ENCODE peak calls at places on chromosomes 12 and 14, in ten cellular contexts. O, C, L, Z, G, F, M, I, H and S are unnamed samples. For H3K27me3, the result is how much of the 10 kb centered on the place peaks cover.

GRCh38 chr12:91216871-91217270 is 34.3 kb upstream of the DCN start:
- DNase-seq in C (no peak), M (no peak), H (peak), I (no peak), F (no peak), O (no peak), L (no peak), Z (no peak), G (no peak), S (no peak)

GRCh38 chr14:93330609-93331000 is 2.2 kb downstream of the BTBD7 start:
- DNase-seq in C (no peak), Z (no peak), L (no peak), F (no peak), M (no peak), H (no peak), G (no peak), I (no peak), O (no peak), S (no peak)

GRCh38 chr14:66378712-66379111 is 107.5 kb upstream of the CCDC196 start:
- DNase-seq in F (no peak), I (no peak), L (no peak), M (no peak), C (no peak), O (no peak), Z (no peak), G (no peak), H (no peak), S (no peak)

GRCh38 chr12:85036241-85036707 is at the start of the genes LRRIQ1 and TSPAN19:
- DNase-seq in F (peak), H (peak), C (peak), I (peak), Z (peak), G (no peak), L (peak), O (peak), M (no peak), S (peak)

GRCh38 chr14:85565862-85566296 is 35.9 kb downstream of the FLRT2 start:
- DNase-seq in Z (no peak), F (no peak), G (no peak), I (no peak), L (no peak), C (peak), M (no peak), H (peak), O (no peak), S (no peak)

GRCh38 chr12:47361389-47362031 is 281.8 kb upstream of the AMIGO2 start:
- DNase-seq in O (peak), H (no peak), G (peak), M (peak), I (no peak), F (peak), Z (no peak), C (no peak), L (no peak), S (no peak)

GRCh38 chr12:84842406-84843013 is 70.1 kb downstream of the SLC6A15 start:
- DNase-seq in I (no peak), F (no peak), O (no peak), H (peak), C (peak), M (no peak), G (no peak), L (no peak), Z (peak), S (no peak)

GRCh38 chr12:64824500-64825142 is at the start of gene TBC1D30:
- DNase-seq in M (no peak), I (no peak), G (no peak), C (peak), O (peak), Z (no peak), L (peak), F (no peak), H (peak), S (peak)

GRCh38 chr14:101400815-101401214 is 160.5 kb upstream of the DIO3 start:
- DNase-seq in I (no peak), C (peak), L (no peak), Z (no peak), M (no peak), G (no peak), F (no peak), O (no peak), H (peak), S (no peak)

GRCh38 chr12:109678732-109679131 is 34.9 kb upstream of the FAM222A start:
- DNase-seq in H (no peak), G (no peak), M (no peak), I (no peak), O (peak), C (no peak), Z (no peak), L (no peak), F (no peak), S (no peak)

GRCh38 chr12:110244829-110245228 is 36.2 kb upstream of the ATP2A2 start:
- DNase-seq in Z (no peak), O (peak), G (no peak), M (no peak), L (no peak), C (no peak), I (peak), H (no peak), F (no peak), S (no peak)

GRCh38 chr12:105820407-105821140 is 318.2 kb downstream of the NUAK1 start:
- DNase-seq in C (peak), H (peak), I (no peak), O (no peak), F (no peak), M (no peak), L (no peak), Z (no peak), G (no peak), S (no peak)

GRCh38 chr14:26595922-26596721 is 1.7 kb downstream of the NOVA1 start:
- DNase-seq in C (peak), M (no peak), O (no peak), G (no peak), I (no peak), H (no peak), L (no peak), F (no peak), Z (no peak), S (no peak)

GRCh38 chr12:63041601-63042000 is 106.7 kb upstream of the PPM1H start:
- DNase-seq in L (no peak), C (no peak), I (no peak), F (no peak), O (no peak), M (no peak), Z (no peak), G (no peak), H (no peak), S (no peak)

GRCh38 chr12:47079365-47079893 is at the start of gene PCED1B:
- DNase-seq in F (peak), H (peak), C (peak), M (peak), G (peak), I (peak), Z (no peak), O (peak), L (peak), S (peak)

GRCh38 chr12:12158858-12159257 is 88.1 kb downstream of the BCL2L14 start:
- DNase-seq in G (no peak), Z (no peak), C (peak), I (peak), H (no peak), O (peak), L (no peak), M (no peak), F (no peak), S (no peak)

GRCh38 chr14:97931273-97931672 is 1134.1 kb downstream of the VRK1 start:
- DNase-seq in M (no peak), G (no peak), H (no peak), I (no peak), C (no peak), Z (no peak), F (no peak), O (no peak), L (no peak), S (no peak)

GRCh38 chr12:54280401-54281260 is at the start of gene HNRNPA1:
- DNase-seq in G (peak), F (peak), I (peak), M (peak), O (peak), L (peak), H (peak), Z (peak), C (peak), S (peak)

GRCh38 chr12:107417004-107417403 is 268.6 kb upstream of the PWP1 start:
- DNase-seq in F (no peak), Z (no peak), H (no peak), M (no peak), C (no peak), I (no peak), O (no peak), G (no peak), L (no peak), S (no peak)

GRCh38 chr12:14961466-14962155 is at the start of gene ARHGDIB:
- DNase-seq in H (no peak), Z (no peak), M (peak), G (peak), F (peak), O (no peak), L (no peak), C (peak), I (peak), S (peak)

GRCh38 chr14:59306775-59307174 is 118.3 kb downstream of the DAAM1 start:
- DNase-seq in C (peak), L (no peak), H (peak), Z (no peak), G (no peak), F (no peak), M (no peak), I (no peak), O (no peak), S (no peak)

GRCh38 chr12:115639667-115640012 is 637.9 kb downstream of the MED13L start:
- DNase-seq in L (no peak), I (no peak), Z (no peak), O (no peak), H (no peak), G (no peak), C (no peak), F (no peak), M (no peak), S (no peak)

GRCh38 chr12:117093918-117094630 is 5.1 kb downstream of the TESC start:
- DNase-seq in G (no peak), F (no peak), O (no peak), C (no peak), I (no peak), Z (no peak), H (no peak), M (no peak), L (no peak), S (peak)

GRCh38 chr12:117097159-117097558 is 2.1 kb downstream of the TESC start:
- DNase-seq in C (no peak), I (no peak), G (no peak), Z (no peak), L (peak), M (no peak), F (no peak), O (no peak), H (no peak), S (peak)

GRCh38 chr12:117098361-117099217 is 627 bp downstream of the TESC start:
- DNase-seq in L (peak), M (peak), C (no peak), Z (no peak), O (peak), G (peak), I (no peak), F (no peak), H (no peak), S (peak)

GRCh38 chr12:117098071-117098360 is 1.2 kb downstream of the TESC start:
- DNase-seq in Z (no peak), O (no peak), I (no peak), H (no peak), G (no peak), F (no peak), L (peak), M (no peak), C (no peak), S (no peak)

DNA sequence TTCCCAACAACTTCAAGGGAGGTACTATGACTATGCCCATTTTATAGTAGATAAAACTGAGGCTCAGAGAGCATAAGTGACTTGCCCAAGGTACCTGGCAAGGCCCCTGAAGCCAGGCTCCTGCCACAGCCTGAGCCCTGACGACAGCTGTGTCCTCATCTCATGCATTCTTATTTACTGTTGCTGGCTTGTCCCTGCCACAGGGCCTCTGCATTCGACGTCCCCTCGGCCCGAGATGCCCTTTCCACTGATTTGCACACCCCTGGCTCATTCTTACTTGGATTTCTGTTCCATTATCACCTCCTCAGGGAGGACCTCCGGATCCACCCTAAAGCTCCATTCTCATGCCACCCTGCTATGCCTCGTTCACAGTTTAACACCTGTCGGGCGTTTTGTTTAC is 2.6 kb downstream of the TESC start:
- DNase-seq in I (no peak), H (no peak), G (no peak), Z (no peak), L (no peak), M (no peak), O (peak), F (no peak), C (no peak), S (peak)
- H3K27me3 ChIP-seq in I (under half), H (half or more), G (under half), Z (under half), L (under half), M (under half), O (under half), F (under half), C (under half), S (under half)

GRCh38 chr12:124317400-124317799 is 22.5 kb downstream of the RFLNA start:
- DNase-seq in G (no peak), O (peak), I (no peak), F (no peak), C (no peak), Z (no peak), H (no peak), L (no peak), M (no peak), S (no peak)
- H3K4me3 ChIP-seq in G (no peak), O (no peak), I (no peak), F (no peak), C (no peak), Z (no peak), H (no peak), L (no peak), M (no peak), S (no peak)

GRCh38 chr12:52050116-52050770 is 999 bp upstream of the NR4A1 start:
- DNase-seq in M (no peak), H (peak), F (no peak), C (peak), O (peak), L (no peak), I (no peak), Z (no peak), G (no peak), S (no peak)
- H3K27ac ChIP-seq in M (peak), H (peak), F (peak), C (peak), O (no peak), L (peak), I (peak), Z (peak), G (peak), S (peak)

GRCh38 chr14:96105921-96106441 is 66.8 kb downstream of the C14orf132 start:
- DNase-seq in H (no peak), L (no peak), Z (no peak), M (no peak), I (no peak), F (no peak), O (no peak), C (no peak), G (no peak), S (no peak)
- H3K27me3 ChIP-seq in H (under half), L (under half), Z (under half), M (under half), I (half or more), F (under half), O (under half), C (under half), G (under half), S (under half)

DNA sequence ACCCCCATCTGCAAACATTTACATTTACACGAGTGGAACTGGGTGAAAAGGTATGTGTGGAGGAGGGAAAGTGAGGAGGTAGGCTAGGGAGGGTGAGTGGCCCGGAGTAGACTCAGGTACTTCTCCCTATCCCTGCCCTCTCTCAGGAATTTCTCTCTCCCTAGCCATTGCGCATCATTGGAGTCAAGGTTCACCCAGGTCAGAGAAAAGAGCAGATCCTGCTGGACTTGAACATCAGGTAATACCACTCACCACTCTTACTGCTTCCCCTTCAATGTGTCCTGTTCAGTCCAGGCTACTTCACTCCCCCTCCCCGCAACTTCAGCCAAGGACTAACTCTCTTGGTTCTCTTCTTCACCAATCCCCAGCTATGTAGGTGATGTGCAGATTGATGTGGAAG is 2.8 kb downstream of the ESYT1 start:
- DNase-seq in F (no peak), I (no peak), M (no peak), Z (no peak), H (no peak), L (no peak), O (no peak), G (no peak), C (no peak), S (no peak)
- H3K4me3 ChIP-seq in F (peak), I (no peak), M (no peak), Z (no peak), H (no peak), L (no peak), O (peak), G (peak), C (no peak), S (no peak)

DNA sequence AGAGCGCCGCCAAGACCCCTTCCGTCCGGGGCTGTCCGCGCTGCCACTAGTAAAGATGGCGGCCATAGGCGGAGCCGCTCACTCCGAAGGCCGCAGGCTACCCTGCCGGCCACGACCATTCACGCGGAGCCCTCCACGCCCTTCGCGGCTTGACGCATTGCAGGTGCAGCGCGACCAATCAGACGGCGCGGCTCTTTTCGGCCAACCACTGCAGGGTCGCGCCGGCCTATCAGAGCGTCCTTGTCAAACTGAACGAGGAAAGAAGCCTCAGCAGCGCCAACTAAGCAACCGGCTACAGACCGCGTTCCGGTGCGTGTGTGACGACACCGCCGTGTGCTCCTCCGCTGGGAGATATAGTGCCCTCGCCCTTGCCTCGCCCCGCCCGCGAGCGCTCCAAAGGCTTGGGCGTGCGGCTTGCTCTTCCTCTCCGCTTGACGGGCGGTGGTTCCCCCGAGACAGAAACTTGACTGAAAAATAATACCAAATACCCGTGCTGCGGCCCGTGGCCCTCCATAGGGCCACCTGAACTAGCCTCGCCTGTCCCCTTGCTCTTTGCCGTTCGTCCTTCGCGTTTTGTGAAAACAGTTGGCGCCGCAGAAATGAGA is 13.6 kb upstream of the CALM1 start:
- DNase-seq in C (peak), G (peak), I (peak), L (peak), M (peak), O (peak), F (peak), H (peak), Z (peak), S (peak)
- H3K27ac ChIP-seq in C (peak), G (peak), I (peak), L (peak), M (peak), O (peak), F (peak), H (peak), Z (peak), S (peak)

GRCh38 chr14:23104070-23104590 is 659 bp downstream of the CIROP start:
- DNase-seq in H (no peak), I (no peak), L (no peak), M (no peak), G (no peak), F (no peak), C (no peak), Z (no peak), O (no peak), S (no peak)

GRCh38 chr14:23103581-23103980 is 1.2 kb downstream of the CIROP start:
- DNase-seq in Z (no peak), M (no peak), I (no peak), F (no peak), H (no peak), L (no peak), O (no peak), G (no peak), C (no peak), S (no peak)

GRCh38 chr14:23101213-23101970 is 3.4 kb downstream of the CIROP start:
- DNase-seq in F (no peak), Z (no peak), M (no peak), C (no peak), H (no peak), I (no peak), O (peak), L (no peak), G (no peak), S (no peak)

GRCh38 chr14:23102801-23103200 is 2.0 kb downstream of the CIROP start:
- DNase-seq in F (no peak), M (no peak), O (no peak), H (no peak), C (no peak), G (no peak), Z (no peak), L (no peak), I (no peak), S (no peak)

GRCh38 chr14:23101986-23102625 is 2.7 kb downstream of the CIROP start:
- DNase-seq in I (no peak), L (no peak), F (no peak), M (no peak), H (no peak), Z (no peak), C (no peak), O (no peak), G (no peak), S (no peak)
- H3K27me3 ChIP-seq in I (under half), L (under half), F (under half), M (under half), H (under half), Z (under half), C (under half), O (under half), G (under half), S (under half)

GRCh38 chr12:53222170-53223005 is 9.6 kb downstream of the RARG start:
- DNase-seq in O (peak), G (no peak), I (no peak), H (no peak), C (no peak), L (no peak), M (no peak), F (no peak), Z (no peak), S (peak)
- H3K4me3 ChIP-seq in O (peak), G (no peak), I (peak), H (peak), C (peak), L (no peak), M (peak), F (peak), Z (peak), S (peak)